ENCODE peak calls at places on chromosome 20, in eight cellular contexts. G is stimulated activated CD4-positive, alpha-beta T cell treated with anti-CD3 and anti-CD28 coated beads, Interleukin-2, amount 100 ng/mL, for 48 hours; J is neuronal stem cell; D is nephron progenitor cell; B is A172; P is GM12878; S is GM04504; Y is NCI-H774. Q is an unnamed sample.
A peak's percentile ranks its signal among the peaks of the same experiment; 100 is the strongest.

GRCh38 chr20:10877345-10877744 is 203.5 kb upstream of the JAG1 start:
- DNase-seq in G (no peak), J (no peak), D (no peak), B (no peak), P (no peak), S (no peak), Y (no peak), Q (no peak)

GRCh38 chr20:13098720-13099355 is 90.1 kb downstream of the SPTLC3 start:
- DNase-seq in G (no peak), J (no peak), D (no peak), B (no peak), P (no peak), S (no peak), Y (no peak), Q (no peak)

GRCh38 chr20:31565699-31566331 is 39.3 kb upstream of the ID1 start:
- DNase-seq in G (no peak), J (no peak), D (no peak), B (no peak), P (no peak), S (no peak), Y (no peak), Q (no peak)

GRCh38 chr20:29742699-29743100 is 1514.8 kb upstream of the DEFB115 start:
- DNase-seq in G (no peak), J (no peak), D (no peak), B (no peak), P (no peak), S (no peak), Y (no peak), Q (no peak)

GRCh38 chr20:43650997-43651525 is 15.9 kb upstream of the MYBL2 start:
- DNase-seq in G (no peak), J (no peak), D (no peak), B (no peak), P (no peak), S (no peak), Y (no peak), Q (no peak)

GRCh38 chr20:35661013-35661412 is 3.7 kb downstream of the CPNE1 start:
- DNase-seq in G (no peak), J (no peak), D (no peak), B (peak; percentile 38), P (no peak), S (no peak), Y (no peak), Q (no peak)

GRCh38 chr20:63267681-63268080 is 4.9 kb upstream of the ARFGAP1 start:
- DNase-seq in G (no peak), J (no peak), D (no peak), B (no peak), P (no peak), S (no peak), Y (no peak), Q (no peak)

GRCh38 chr20:64058536-64058935 is 4.5 kb upstream of the TCEA2 start:
- DNase-seq in G (no peak), J (no peak), D (no peak), B (no peak), P (no peak), S (no peak), Y (no peak), Q (no peak)

GRCh38 chr20:46914789-46915359 is 20.2 kb downstream of the EYA2 start:
- DNase-seq in G (no peak), J (no peak), D (no peak), B (no peak), P (no peak), S (no peak), Y (no peak), Q (no peak)

GRCh38 chr20:61693055-61693600 is 372.6 kb downstream of the TAF4 start:
- DNase-seq in G (no peak), J (no peak), D (no peak), B (no peak), P (no peak), S (no peak), Y (no peak), Q (no peak)

GRCh38 chr20:719816-720215 is 44.2 kb upstream of the SCRT2 start:
- DNase-seq in G (no peak), J (no peak), D (no peak), B (no peak), P (no peak), S (no peak), Y (no peak), Q (no peak)

GRCh38 chr20:14536738-14537137 is 199.3 kb upstream of the FLRT3 start:
- DNase-seq in G (no peak), J (no peak), D (no peak), B (no peak), P (no peak), S (no peak), Y (no peak), Q (no peak)

GRCh38 chr20:43188234-43188653 is 1.5 kb downstream of the PTPRT start:
- DNase-seq in G (no peak), J (no peak), D (no peak), B (no peak), P (no peak), S (no peak), Y (no peak), Q (no peak)

GRCh38 chr20:64077876-64078551 is 1.3 kb downstream of the RGS19 start:
- DNase-seq in G (no peak), J (no peak), D (no peak), B (no peak), P (no peak), S (no peak), Y (no peak), Q (peak; percentile 65)

GRCh38 chr20:64224344-64225165 is 31.0 kb upstream of the PCMTD2 start:
- DNase-seq in G (no peak), J (no peak), D (no peak), B (peak; percentile 92), P (no peak), S (peak; percentile 81), Y (no peak), Q (no peak)

GRCh38 chr20:16732506-16733152 is 2.8 kb downstream of the SNRPB2 start:
- DNase-seq in G (peak; percentile 3), J (no peak), D (no peak), B (no peak), P (no peak), S (no peak), Y (no peak), Q (no peak)

GRCh38 chr20:45801851-45802250 is 10.1 kb downstream of the DNTTIP1 start:
- DNase-seq in G (no peak), J (no peak), D (no peak), B (no peak), P (no peak), S (no peak), Y (no peak), Q (no peak)

GRCh38 chr20:37295595-37295994 is 6.1 kb downstream of the MANBAL start:
- DNase-seq in G (no peak), J (no peak), D (no peak), B (peak; percentile 59), P (no peak), S (no peak), Y (peak; percentile 79), Q (no peak)

GRCh38 chr20:15673206-15673605 is 900.0 kb downstream of the KIF16B start:
- DNase-seq in G (no peak), J (no peak), D (no peak), B (peak; percentile 86), P (no peak), S (no peak), Y (no peak), Q (no peak)

GRCh38 chr20:17735206-17735804 is 35.5 kb downstream of the BANF2 start:
- DNase-seq in G (no peak), J (no peak), D (no peak), B (peak; percentile 89), P (no peak), S (peak; percentile 10), Y (no peak), Q (no peak)

GRCh38 chr20:44138859-44139258 is 48.1 kb downstream of the JPH2 start:
- DNase-seq in G (no peak), J (no peak), D (no peak), B (no peak), P (no peak), S (no peak), Y (no peak), Q (no peak)